ENCODE peak calls at places on chromosome 20, in seven cellular contexts. G is GM12891, D is K562, S is H1, R is GM12878, A is GM12892, C is SK-N-SH. I is an unnamed sample.

GRCh38 chr20:42134265-42135098 is 516.3 kb upstream of the CHD6 start:
- DNase-seq in G (no peak), D (no peak), S (no peak), R (no peak), A (no peak), C (no peak), I (peak)

GRCh38 chr20:19922716-19923115 is 94.4 kb upstream of the NAA20 start:
- DNase-seq in G (no peak), D (no peak), S (no peak), R (no peak), A (no peak), C (no peak), I (no peak)

GRCh38 chr20:22921595-22922421 is 113.3 kb upstream of the SSTR4 start:
- DNase-seq in G (no peak), D (peak), S (no peak), R (no peak), A (no peak), C (no peak), I (no peak)

GRCh38 chr20:36591854-36592641 is 13.5 kb upstream of the RAB5IF start:
- DNase-seq in G (no peak), D (peak), S (no peak), R (no peak), A (no peak), C (peak), I (peak)

GRCh38 chr20:23880426-23880825 is 878 bp upstream of the CST5 start:
- DNase-seq in G (no peak), D (no peak), S (no peak), R (no peak), A (no peak), C (no peak), I (no peak)

GRCh38 chr20:33026072-33026778 is 5.2 kb upstream of the BPIFB6 start:
- DNase-seq in G (no peak), D (no peak), S (no peak), R (no peak), A (no peak), C (no peak), I (peak)

GRCh38 chr20:50121858-50122271 is 8.9 kb upstream of the UBE2V1 start:
- DNase-seq in G (no peak), D (peak), S (no peak), R (no peak), A (no peak), C (peak), I (no peak)

GRCh38 chr20:8246701-8247100 is 114.6 kb downstream of the PLCB1 start:
- DNase-seq in G (no peak), D (no peak), S (no peak), R (no peak), A (no peak), C (no peak), I (no peak)

GRCh38 chr20:53631909-53632662 is 38.4 kb upstream of the ZNF217 start:
- DNase-seq in G (no peak), D (no peak), S (no peak), R (no peak), A (no peak), C (no peak), I (no peak)

GRCh38 chr20:20734475-20734948 is 22.1 kb upstream of the RALGAPA2 start:
- DNase-seq in G (no peak), D (no peak), S (no peak), R (peak), A (no peak), C (no peak), I (no peak)

GRCh38 chr20:47506850-47507249 is 5.2 kb downstream of the NCOA3 start:
- DNase-seq in G (no peak), D (no peak), S (no peak), R (no peak), A (no peak), C (no peak), I (no peak)

GRCh38 chr20:51695574-51696303 is 72.5 kb downstream of the ATP9A start:
- DNase-seq in G (no peak), D (no peak), S (no peak), R (no peak), A (no peak), C (peak), I (peak)

GRCh38 chr20:38434310-38434741 is 802 bp downstream of the SNHG17 start:
- DNase-seq in G (no peak), D (no peak), S (no peak), R (no peak), A (no peak), C (peak), I (no peak)

GRCh38 chr20:3085571-3086072 is 1.1 kb upstream of the AVP start:
- DNase-seq in G (no peak), D (no peak), S (no peak), R (no peak), A (no peak), C (no peak), I (no peak)

GRCh38 chr20:49872056-49872455 is 43.3 kb downstream of the SPATA2 start:
- DNase-seq in G (no peak), D (no peak), S (no peak), R (no peak), A (no peak), C (no peak), I (no peak)

GRCh38 chr20:45833883-45834796 is 541 bp downstream of the SNX21 start:
- DNase-seq in G (peak), D (peak), S (peak), R (no peak), A (peak), C (peak), I (peak)

GRCh38 chr20:25145131-25145530 is 50.4 kb upstream of the ENTPD6 start:
- DNase-seq in G (no peak), D (no peak), S (no peak), R (no peak), A (no peak), C (no peak), I (no peak)

GRCh38 chr20:41738584-41739193 is 120.5 kb upstream of the CHD6 start:
- DNase-seq in G (no peak), D (peak), S (peak), R (no peak), A (no peak), C (peak), I (peak)

DNA sequence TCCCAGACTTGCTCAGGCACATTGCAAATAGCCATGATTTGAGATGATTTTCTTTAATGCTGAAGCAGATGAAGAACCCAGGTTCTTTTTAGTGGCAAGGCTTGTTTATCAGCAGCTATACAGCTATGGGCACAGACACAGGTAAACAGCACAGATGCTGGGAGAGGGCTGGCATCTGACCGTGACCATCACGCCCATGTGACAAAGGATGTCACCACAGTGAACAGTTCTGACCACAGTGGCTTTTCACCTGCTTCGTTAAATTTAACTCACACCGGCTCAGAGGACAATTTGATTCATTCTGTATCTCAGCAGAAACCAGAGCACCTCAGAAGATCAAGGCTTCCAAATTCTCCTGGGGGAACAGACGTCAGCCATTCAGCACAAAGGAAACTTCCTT is 142.6 kb downstream of the CDH26 start:
- DNase-seq in G (no peak), D (no peak), S (no peak), R (no peak), A (no peak), C (no peak), I (no peak)
- TF ChIP-seq TAF1 in G (no peak), D (no peak), S (no peak), R (no peak), A (no peak), C (no peak), I (no peak)

DNA sequence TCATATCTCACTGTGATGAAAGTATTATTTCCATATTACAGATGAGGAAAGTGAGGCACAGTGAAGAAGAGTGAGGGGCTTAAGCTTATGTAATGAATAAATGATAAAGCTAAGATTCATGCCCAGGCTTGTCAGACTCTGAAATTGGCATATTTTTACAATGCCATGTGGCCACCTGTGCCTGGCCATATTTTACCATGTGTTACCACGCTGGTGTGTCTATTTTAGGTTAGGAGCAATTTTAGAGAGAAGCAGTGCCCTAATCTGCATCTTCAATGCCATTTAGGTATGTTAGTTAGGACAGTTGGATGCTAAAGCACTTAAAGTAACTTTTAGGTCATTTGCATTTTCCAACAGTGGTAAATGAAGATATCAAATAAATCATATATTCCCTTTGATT is 188.0 kb upstream of the FLRT3 start:
- DNase-seq in G (no peak), D (no peak), S (no peak), R (no peak), A (no peak), C (no peak), I (no peak)
- TF ChIP-seq TAF1 in G (no peak), D (no peak), S (no peak), R (no peak), A (no peak), C (no peak), I (no peak)

DNA sequence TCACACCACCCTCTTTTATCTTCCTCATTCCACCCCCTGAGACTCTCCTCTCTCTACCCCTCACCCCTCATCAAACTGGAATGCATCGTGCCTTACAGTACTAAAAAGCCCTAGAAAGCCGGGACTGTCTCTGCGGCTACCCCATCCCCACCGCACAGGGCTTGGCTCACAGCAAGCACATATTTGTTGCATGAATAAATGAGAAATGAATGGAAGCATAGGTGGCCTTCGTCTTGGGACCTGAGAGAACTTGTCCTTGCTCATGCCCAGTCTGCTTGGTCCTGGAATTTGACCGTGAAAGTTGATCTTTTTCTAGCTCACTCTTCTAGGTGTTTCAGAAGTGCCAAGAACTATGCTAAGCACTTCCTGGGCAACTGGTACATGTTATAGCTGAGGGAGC is 53.3 kb downstream of the APCDD1L start:
- DNase-seq in G (no peak), D (no peak), S (no peak), R (no peak), A (no peak), C (no peak), I (no peak)
- TF ChIP-seq TAF1 in G (no peak), D (no peak), S (no peak), R (no peak), A (no peak), C (no peak), I (no peak)

GRCh38 chr20:4592316-4593148 is 129.2 kb upstream of the PRND start:
- DNase-seq in G (peak), D (peak), S (peak), R (no peak), A (peak), C (peak), I (peak)

GRCh38 chr20:4593149-4593525 is 128.6 kb upstream of the PRND start:
- DNase-seq in G (no peak), D (no peak), S (no peak), R (no peak), A (no peak), C (no peak), I (no peak)

GRCh38 chr20:4597215-4597614 is 124.5 kb upstream of the PRND start:
- DNase-seq in G (no peak), D (no peak), S (no peak), R (no peak), A (no peak), C (no peak), I (no peak)

DNA sequence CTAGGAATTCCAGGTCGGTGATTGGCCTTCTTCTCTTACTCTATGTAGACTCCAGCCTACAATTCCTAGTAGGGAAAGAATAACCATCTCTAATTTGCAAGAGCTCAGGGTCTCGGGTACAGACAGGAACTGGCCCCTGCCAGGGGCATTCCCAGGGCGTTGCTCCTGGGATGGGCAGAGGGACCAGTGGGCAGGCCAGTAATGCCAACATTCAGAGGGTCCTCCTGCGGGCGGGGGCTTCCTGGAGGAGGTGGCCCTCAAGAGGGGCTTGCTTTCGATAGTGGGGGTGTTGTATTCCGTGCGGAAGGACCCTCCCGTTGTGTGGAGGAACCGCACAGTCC is 129.8 kb upstream of the PRND start:
- DNase-seq in G (no peak), D (no peak), S (no peak), R (no peak), A (no peak), C (no peak), I (no peak)
- TF ChIP-seq TAF1 in G (no peak), D (no peak), S (no peak), R (no peak), A (no peak), C (no peak), I (no peak)

DNA sequence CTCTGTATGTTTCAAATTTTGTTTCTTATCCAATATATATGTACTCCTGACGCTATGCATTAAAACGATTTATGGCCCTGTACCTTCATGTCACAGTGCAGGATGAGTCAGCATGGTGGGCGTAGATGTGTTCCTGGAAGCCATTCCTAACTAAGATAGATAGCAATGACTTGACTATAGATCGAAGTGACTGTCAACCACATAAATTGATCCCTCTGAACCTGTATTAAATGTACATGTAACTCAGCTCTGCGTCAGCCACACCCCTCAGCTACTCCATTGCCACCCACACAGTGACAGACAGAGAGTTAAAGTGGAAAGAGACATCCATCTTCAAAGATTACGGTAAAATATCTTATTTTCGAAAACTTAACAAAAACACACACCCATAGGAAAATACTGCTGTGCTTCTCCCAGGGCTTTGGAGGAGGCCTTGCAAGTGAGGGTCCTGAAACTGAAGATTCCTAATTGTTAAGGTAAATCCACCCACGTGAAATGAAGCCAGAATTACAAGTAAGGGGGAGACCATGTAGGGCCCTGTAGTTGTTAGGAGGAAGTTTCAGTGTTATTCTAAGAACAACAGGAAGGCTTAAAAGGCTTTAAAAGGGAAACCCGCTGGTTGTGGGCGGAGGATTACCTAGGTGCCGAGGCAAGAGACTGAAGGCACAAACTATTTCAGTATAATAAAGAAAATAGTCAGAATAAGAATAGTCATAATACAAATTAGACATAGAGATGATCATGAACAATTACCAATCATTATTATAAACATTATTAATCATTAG is 10.3 kb upstream of the RAD21L1 start:
- DNase-seq in G (no peak), D (peak), S (no peak), R (no peak), A (no peak), C (no peak), I (no peak)
- TF ChIP-seq TAF1 in G (no peak), D (no peak), S (no peak), R (no peak), A (no peak), C (no peak), I (no peak)

GRCh38 chr20:40659567-40659966 is 29.5 kb downstream of the MAFB start:
- DNase-seq in G (no peak), D (no peak), S (no peak), R (no peak), A (no peak), C (no peak), I (no peak)
- TF ChIP-seq TAF1 in G (no peak), D (no peak), S (no peak), R (no peak), A (no peak), C (no peak), I (no peak)

GRCh38 chr20:34808583-34808982 is 16.9 kb downstream of the NCOA6 start:
- DNase-seq in G (no peak), D (no peak), S (no peak), R (no peak), A (no peak), C (no peak), I (no peak)

DNA sequence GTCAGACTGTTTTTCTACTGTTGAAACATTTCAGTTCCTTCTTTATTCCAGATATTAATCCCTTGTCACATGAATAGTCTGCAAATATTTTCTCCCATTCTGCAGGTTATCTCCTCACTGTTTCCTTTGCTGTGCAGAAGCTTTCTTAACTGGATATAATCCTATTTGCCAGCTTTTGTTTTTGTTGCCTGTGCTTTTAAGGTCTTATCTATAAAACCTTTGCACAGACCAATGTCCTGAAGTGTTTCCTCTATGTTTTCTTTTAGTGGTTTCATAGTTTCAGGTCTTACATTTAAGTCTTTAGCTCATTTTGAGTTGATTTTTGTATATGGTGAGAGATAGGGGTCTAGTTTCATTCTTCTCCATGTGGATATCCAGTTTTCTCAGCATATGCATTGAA is 19.2 kb downstream of the NCOA6 start:
- DNase-seq in G (no peak), D (no peak), S (no peak), R (no peak), A (no peak), C (no peak), I (no peak)
- TF ChIP-seq TAF1 in G (no peak), D (no peak), S (no peak), R (no peak), A (no peak), C (no peak), I (no peak)

GRCh38 chr20:48722002-48722731 is 105.6 kb downstream of the PREX1 start:
- DNase-seq in G (no peak), D (no peak), S (no peak), R (no peak), A (no peak), C (no peak), I (no peak)

GRCh38 chr20:48721324-48722001 is 106.3 kb downstream of the PREX1 start:
- DNase-seq in G (no peak), D (no peak), S (no peak), R (no peak), A (no peak), C (no peak), I (no peak)

GRCh38 chr20:48718914-48719578 is 108.8 kb downstream of the PREX1 start:
- DNase-seq in G (no peak), D (no peak), S (no peak), R (no peak), A (no peak), C (no peak), I (no peak)

GRCh38 chr20:48719598-48720255 is 108.1 kb downstream of the PREX1 start:
- DNase-seq in G (no peak), D (no peak), S (no peak), R (no peak), A (no peak), C (no peak), I (no peak)

DNA sequence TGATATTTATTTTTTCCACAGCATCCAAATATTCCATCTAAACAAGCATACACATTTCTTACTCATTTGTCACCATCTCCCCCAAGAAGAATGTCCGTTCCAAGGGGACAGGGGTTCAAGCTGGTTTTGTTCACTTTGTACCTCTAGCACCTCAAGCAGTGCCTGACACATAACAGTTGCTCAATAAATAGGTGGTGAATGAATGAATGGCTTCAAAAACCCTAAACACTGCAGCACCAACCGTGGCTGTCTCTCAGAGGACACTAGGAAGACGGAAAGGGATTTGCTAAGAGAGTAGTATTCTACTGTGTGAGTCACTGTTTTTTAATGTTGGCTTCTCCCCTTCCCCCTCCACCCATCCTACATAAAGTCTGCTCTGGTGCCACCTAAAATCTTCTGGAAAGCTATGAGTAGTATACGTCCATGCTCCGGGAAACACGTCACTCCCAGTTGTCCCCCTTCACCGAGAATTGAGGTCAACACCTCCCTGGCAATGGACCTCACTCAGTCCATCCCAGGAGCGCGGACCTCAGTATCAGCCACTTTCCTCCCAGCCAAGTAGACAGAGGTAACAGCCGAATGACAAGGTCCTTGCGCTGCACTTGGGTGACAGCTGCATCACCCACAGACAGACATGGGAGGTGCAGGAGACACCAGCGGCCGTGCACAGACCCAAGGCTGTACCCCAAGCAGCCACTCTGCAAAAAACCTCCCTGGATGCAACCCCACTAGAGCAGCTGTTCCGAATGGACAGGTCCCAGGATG is 107.4 kb downstream of the PREX1 start:
- DNase-seq in G (no peak), D (no peak), S (no peak), R (no peak), A (no peak), C (no peak), I (no peak)
- TF ChIP-seq TAF1 in G (no peak), D (no peak), S (no peak), R (no peak), A (no peak), C (no peak), I (no peak)

DNA sequence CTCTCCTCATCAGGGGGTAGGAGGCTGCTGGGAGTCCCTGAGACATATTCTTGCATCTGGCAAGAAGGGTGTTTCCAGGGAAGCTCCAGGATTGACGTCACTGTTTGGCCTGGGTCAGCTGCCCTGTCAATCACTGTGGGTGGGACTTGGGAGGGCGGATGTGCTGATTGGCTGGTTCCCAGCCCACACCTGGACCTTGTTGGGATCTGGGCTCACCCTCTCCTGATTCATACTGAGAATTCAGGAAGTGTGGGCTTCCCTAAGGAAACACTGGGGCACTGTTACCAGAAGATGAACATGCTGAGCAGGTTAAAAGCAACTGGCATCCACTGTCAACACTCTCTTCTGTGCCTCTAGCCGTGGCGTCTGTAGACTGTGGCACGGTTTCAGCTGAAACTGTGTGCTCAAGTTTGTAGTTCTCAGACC is 36.5 kb downstream of the CDH26 start:
- DNase-seq in G (no peak), D (peak), S (peak), R (no peak), A (no peak), C (no peak), I (no peak)
- TF ChIP-seq TAF1 in G (no peak), D (no peak), S (no peak), R (no peak), A (no peak), C (no peak), I (no peak)

GRCh38 chr20:63248835-63249591 is 5.2 kb downstream of the NKAIN4 start:
- DNase-seq in G (no peak), D (no peak), S (no peak), R (no peak), A (no peak), C (no peak), I (no peak)
- TF ChIP-seq TAF1 in G (no peak), D (no peak), S (no peak), R (no peak), A (no peak), C (no peak), I (no peak)

I was measured in HepG2.